ENCODE peak calls at places on chromosomes 11 and 22, in eight cellular contexts. Y is left ventricle myocardium inferior, H is Peyer's patch, E is uterus, O is spleen, Z is hepatocyte, A is PC-9, N is stomach. R is an unnamed sample. For H3K4me1 and H3K27me3, the result is how much of the 10 kb centered on the place peaks cover.

GRCh38 chr11:80694385-80694784 is 1253.6 kb upstream of the TENM4 start:
- DNase-seq in Y (no peak), H (no peak), E (no peak), O (no peak), Z (no peak), A (no peak), N (no peak), R (no peak)

GRCh38 chr22:21621891-21622623 is 7.8 kb downstream of the YDJC start:
- DNase-seq in Y (no peak), H (no peak), E (no peak), O (no peak), Z (no peak), A (no peak), N (no peak), R (peak)

GRCh38 chr22:46744581-46744980 is 6.5 kb upstream of the CERK start:
- DNase-seq in Y (no peak), H (peak), E (no peak), O (no peak), Z (peak), A (no peak), N (peak), R (no peak)

GRCh38 chr11:67211656-67212436 is 54.4 kb upstream of the GRK2 start:
- DNase-seq in Y (no peak), H (no peak), E (no peak), O (no peak), Z (no peak), A (no peak), N (no peak), R (no peak)

GRCh38 chr11:128607819-128608218 is 20.5 kb upstream of the ETS1 start:
- DNase-seq in Y (no peak), H (no peak), E (no peak), O (no peak), Z (peak), A (no peak), N (peak), R (no peak)

GRCh38 chr22:48629631-48630443 is 1197.8 kb downstream of the BRD1 start:
- DNase-seq in Y (no peak), H (no peak), E (no peak), O (no peak), Z (no peak), A (no peak), N (no peak), R (no peak)

GRCh38 chr11:131033151-131033651 is 116.9 kb upstream of the SNX19 start:
- DNase-seq in Y (no peak), H (no peak), E (no peak), O (no peak), Z (peak), A (peak), N (no peak), R (no peak)

GRCh38 chr11:32892355-32893090 is at the start of gene QSER1:
- DNase-seq in Y (peak), H (peak), E (peak), O (peak), Z (peak), A (no peak), N (peak), R (peak)

GRCh38 chr11:1308745-1309497 is 511 bp downstream of the TOLLIP start:
- DNase-seq in Y (no peak), H (no peak), E (no peak), O (no peak), Z (no peak), A (no peak), N (no peak), R (no peak)

GRCh38 chr11:65353900-65354264 is 669 bp upstream of the TIGD3 start:
- DNase-seq in Y (no peak), H (no peak), E (no peak), O (no peak), Z (no peak), A (no peak), N (no peak), R (no peak)

DNA sequence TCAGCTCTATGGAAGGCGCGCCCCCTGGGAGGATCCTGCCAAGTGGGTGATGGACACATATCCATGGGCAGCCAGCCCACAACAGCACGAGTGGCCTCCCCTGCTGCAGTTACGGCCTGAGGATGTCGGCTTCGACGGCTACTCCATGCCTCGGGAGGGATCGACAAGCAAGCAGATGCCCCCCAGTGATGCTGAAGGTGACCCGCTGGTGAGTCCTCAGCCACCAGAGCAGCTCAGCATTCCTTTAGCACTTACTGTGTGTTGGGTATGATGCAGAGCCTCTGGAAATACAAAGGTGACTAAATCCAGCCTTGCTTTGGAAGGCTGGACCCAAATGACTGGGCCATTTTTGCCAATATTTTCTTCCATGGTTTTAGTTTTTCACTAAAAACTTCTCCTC is 45.7 kb downstream of the DBX1 start:
- DNase-seq in Y (no peak), H (no peak), E (no peak), O (no peak), Z (no peak), A (no peak), N (no peak), R (no peak)
- H3K4me1 ChIP-seq in Y (under half), H (under half), E (under half), O (under half), Z (under half), A (under half), N (under half), R (under half)

DNA sequence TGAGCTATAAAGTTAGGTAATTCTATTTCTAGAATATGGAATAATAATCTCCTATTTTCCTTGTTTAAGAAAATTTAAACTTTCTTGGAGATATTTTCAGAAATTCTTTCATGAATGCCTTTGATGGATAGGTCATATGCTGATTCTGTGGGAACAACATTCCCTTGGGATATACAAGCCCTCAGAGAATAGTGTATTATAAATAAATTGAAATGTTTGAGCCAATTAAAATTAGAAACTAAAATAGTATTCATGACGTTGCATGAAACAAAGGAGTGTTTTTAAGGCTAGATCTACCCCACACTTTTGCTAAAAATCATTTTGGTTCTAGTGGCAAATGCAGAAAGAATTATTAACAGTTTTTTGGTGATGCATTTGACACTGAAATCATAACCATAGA is 269.3 kb upstream of the ANO3 start:
- DNase-seq in Y (no peak), H (no peak), E (no peak), O (no peak), Z (no peak), A (no peak), N (no peak), R (no peak)
- TF ChIP-seq CTCF in Y (no peak), H (no peak), E (no peak), O (no peak), Z (no peak), A (no peak), N (no peak), R (no peak)

DNA sequence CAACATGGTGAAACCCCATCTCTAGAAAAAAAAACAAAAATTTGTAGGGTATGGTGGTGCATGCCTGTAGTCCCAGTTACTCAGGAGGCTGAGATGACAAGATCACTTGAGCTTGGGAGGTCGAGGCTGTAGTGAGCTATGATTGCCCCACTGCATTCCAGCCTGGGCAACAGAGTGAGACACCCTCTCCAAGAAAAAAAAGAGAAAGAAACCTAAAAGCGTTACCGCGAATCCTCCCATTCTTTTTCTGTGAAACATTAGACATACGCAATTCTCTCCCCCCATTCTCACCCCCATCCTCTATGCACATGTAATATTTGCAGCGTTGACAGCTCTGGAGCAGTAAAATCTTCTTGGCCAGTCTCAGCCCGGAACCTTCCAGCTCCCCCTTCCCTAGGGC is 2.1 kb downstream of the LRP4 start:
- DNase-seq in Y (no peak), H (no peak), E (no peak), O (no peak), Z (no peak), A (no peak), N (no peak), R (no peak)
- H3K27me3 ChIP-seq in Y (under half), H (under half), E (under half), O (under half), Z (under half), A (under half), N (under half), R (half or more)

GRCh38 chr11:2444301-2445106 is at the start of the genes KCNQ1 and TRPM5:
- DNase-seq in Y (peak), H (peak), E (no peak), O (peak), Z (peak), A (no peak), N (peak), R (peak)

GRCh38 chr11:2446590-2447252 is 1.9 kb downstream of the KCNQ1 start:
- DNase-seq in Y (no peak), H (peak), E (no peak), O (peak), Z (no peak), A (no peak), N (no peak), R (peak)

GRCh38 chr11:2445948-2446551 is 1.2 kb downstream of the KCNQ1 start:
- DNase-seq in Y (no peak), H (peak), E (no peak), O (peak), Z (no peak), A (no peak), N (peak), R (peak)

GRCh38 chr11:2443881-2444300 is 423 bp downstream of the TRPM5 start:
- DNase-seq in Y (no peak), H (peak), E (no peak), O (peak), Z (no peak), A (no peak), N (peak), R (peak)

GRCh38 chr11:2445107-2445947 is 519 bp downstream of the KCNQ1 start:
- DNase-seq in Y (no peak), H (peak), E (no peak), O (peak), Z (no peak), A (no peak), N (peak), R (peak)
- H3K4me1 ChIP-seq in Y (half or more), H (under half), E (under half), O (under half), Z (under half), A (under half), N (half or more), R (under half)

GRCh38 chr11:78767409-78767932 is 192.8 kb upstream of the NARS2 start:
- DNase-seq in Y (no peak), H (no peak), E (no peak), O (no peak), Z (no peak), A (no peak), N (no peak), R (no peak)
- TF ChIP-seq CTCF in Y (no peak), H (no peak), E (no peak), O (no peak), Z (no peak), A (no peak), N (no peak), R (no peak)

R was measured in lower lobe of right lung.